ENCODE peak calls at places on chromosomes 3 and 15, in eight cellular contexts. T is lower lobe of right lung, D is ovary, X is mesenchymal stem cell, Q is uterus, Z is SK-N-SH, I is AG04450, P is astrocyte. A is an unnamed sample. For H3K9me3, the result is how much of the 10 kb centered on the place peaks cover.

GRCh38 chr3:50652709-50653108 is 22.0 kb upstream of the DOCK3 start:
- DNase-seq in T (no peak), D (no peak), X (no peak), Q (no peak), Z (peak), I (no peak), P (no peak), A (peak)

GRCh38 chr3:126157083-126157768 is 23.2 kb downstream of the ALDH1L1 start:
- DNase-seq in T (no peak), D (no peak), X (no peak), Q (no peak), Z (no peak), I (no peak), P (no peak), A (no peak)

GRCh38 chr3:124200336-124200901 is 208.5 kb upstream of the ROPN1 start:
- DNase-seq in T (no peak), D (no peak), X (no peak), Q (no peak), Z (no peak), I (no peak), P (peak), A (no peak)

GRCh38 chr3:192727032-192727847 is at the start of gene FGF12:
- DNase-seq in T (peak), D (peak), X (peak), Q (peak), Z (peak), I (no peak), P (peak), A (no peak)

GRCh38 chr3:37143821-37144220 is 30.6 kb downstream of the LRRFIP2 start:
- DNase-seq in T (no peak), D (no peak), X (no peak), Q (no peak), Z (no peak), I (no peak), P (no peak), A (no peak)

GRCh38 chr15:49895337-49896223 is 223.5 kb downstream of the ATP8B4 start:
- DNase-seq in T (no peak), D (no peak), X (peak), Q (no peak), Z (no peak), I (no peak), P (peak), A (no peak)

GRCh38 chr3:95731753-95732152 is 1082.6 kb upstream of the EPHA6 start:
- DNase-seq in T (no peak), D (no peak), X (no peak), Q (no peak), Z (no peak), I (no peak), P (no peak), A (no peak)

GRCh38 chr3:4866841-4867240 is 112.4 kb upstream of the BHLHE40 start:
- DNase-seq in T (no peak), D (no peak), X (peak), Q (no peak), Z (no peak), I (no peak), P (peak), A (no peak)

GRCh38 chr15:57948554-57949289 is 116.8 kb downstream of the ALDH1A2 start:
- DNase-seq in T (no peak), D (no peak), X (no peak), Q (no peak), Z (peak), I (no peak), P (no peak), A (no peak)
- H3K9me3 ChIP-seq in T (under half), D (under half), X (under half), Q (under half), Z (under half), I (under half), P (under half), A (under half)

GRCh38 chr3:128919988-128920387 is 40.6 kb downstream of the ACAD9 start:
- DNase-seq in T (no peak), D (no peak), X (no peak), Q (no peak), Z (no peak), I (no peak), P (no peak), A (no peak)
- H3K9me3 ChIP-seq in T (under half), D (under half), X (half or more), Q (under half), Z (under half), I (under half), P (under half), A (under half)

DNA sequence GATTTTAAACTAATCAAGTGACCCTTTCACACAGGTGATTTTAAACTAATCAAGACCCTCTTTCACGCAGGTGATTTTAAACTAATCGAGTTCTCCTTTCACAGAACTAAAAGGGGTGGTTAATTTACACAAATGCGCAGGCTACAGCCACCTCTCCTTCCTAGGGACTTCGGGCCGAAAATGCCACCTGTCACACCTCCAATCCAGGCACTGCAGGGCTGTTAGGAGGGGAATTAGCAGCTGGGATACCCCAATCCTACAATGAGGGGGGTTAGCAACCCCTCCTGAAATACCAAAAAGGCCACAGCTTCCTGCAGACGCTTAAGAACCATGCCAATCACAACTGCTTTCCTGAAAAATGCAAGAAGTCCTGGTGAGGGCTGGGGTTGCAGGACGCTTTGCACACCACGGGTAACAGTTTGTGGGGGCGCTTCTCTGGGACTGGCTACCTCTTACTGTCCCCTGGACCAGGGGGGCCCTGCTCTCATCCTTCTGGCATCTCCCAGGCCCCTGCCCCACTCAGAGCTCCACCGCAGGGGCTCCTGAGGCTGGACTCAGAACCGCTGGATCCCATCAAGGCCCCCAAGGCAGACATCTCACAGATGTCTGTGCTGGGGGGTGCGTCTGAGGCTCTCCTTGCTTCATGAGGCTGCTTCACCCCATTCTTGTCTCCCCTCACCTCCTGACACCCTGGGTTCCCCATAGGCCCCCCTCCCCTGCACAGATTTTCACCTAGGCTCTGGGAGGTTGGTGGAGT is 145.9 kb downstream of the OR4M2 start:
- DNase-seq in T (no peak), D (no peak), X (no peak), Q (no peak), Z (no peak), I (no peak), P (no peak), A (no peak)
- H3K9me3 ChIP-seq in T (under half), D (under half), X (under half), Q (under half), Z (under half), I (half or more), P (under half), A (under half)

GRCh38 chr3:136893848-136894443 is 31.9 kb downstream of the NCK1 start:
- DNase-seq in T (no peak), D (no peak), X (peak), Q (no peak), Z (no peak), I (peak), P (peak), A (no peak)

GRCh38 chr3:136885357-136886213 is 23.6 kb downstream of the NCK1 start:
- DNase-seq in T (no peak), D (no peak), X (no peak), Q (no peak), Z (no peak), I (no peak), P (no peak), A (peak)

GRCh38 chr3:136891934-136892855 is 30.2 kb downstream of the NCK1 start:
- DNase-seq in T (no peak), D (no peak), X (no peak), Q (no peak), Z (no peak), I (no peak), P (no peak), A (no peak)

GRCh38 chr3:136883967-136884720 is 22.1 kb downstream of the NCK1 start:
- DNase-seq in T (no peak), D (no peak), X (no peak), Q (no peak), Z (no peak), I (no peak), P (no peak), A (peak)

DNA sequence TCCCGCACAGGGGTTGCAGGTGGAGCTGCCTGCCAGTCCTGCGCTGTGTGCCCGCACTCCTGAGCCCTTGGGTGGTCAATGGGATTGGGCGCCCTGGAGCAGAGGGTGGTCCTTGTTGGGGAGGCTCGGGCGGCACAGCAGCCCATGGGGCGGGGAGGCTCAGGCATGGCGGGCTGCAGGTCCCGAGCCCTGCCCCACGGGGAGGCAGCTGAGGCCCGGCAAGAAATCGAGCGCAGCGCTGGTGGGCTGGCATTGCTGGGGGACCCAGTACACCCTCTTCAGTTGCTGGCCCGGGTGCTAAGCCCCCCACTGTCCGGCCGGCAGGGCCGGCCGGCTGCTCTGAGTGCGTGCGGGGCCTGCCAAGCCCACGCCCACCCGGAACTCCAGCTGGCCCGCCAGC is 27.9 kb downstream of the NCK1 start:
- DNase-seq in T (no peak), D (no peak), X (no peak), Q (no peak), Z (no peak), I (no peak), P (no peak), A (no peak)
- H3K9me3 ChIP-seq in T (under half), D (under half), X (under half), Q (under half), Z (under half), I (under half), P (under half), A (under half)

GRCh38 chr3:100366424-100366823 is 31.9 kb downstream of the NIT2 start:
- DNase-seq in T (no peak), D (no peak), X (no peak), Q (no peak), Z (no peak), I (no peak), P (no peak), A (no peak)
- H3K9me3 ChIP-seq in T (under half), D (under half), X (under half), Q (under half), Z (under half), I (under half), P (under half), A (under half)